ENCODE peak calls at places on chromosomes 4 and X, in four cellular contexts. R is left ventricle myocardium inferior, W is GM13977, T is neural progenitor cell. I is an unnamed sample.

GRCh38 chr4:121666091-121666679 is 30.6 kb downstream of the ANXA5 start:
- DNase-seq in R (peak), W (no peak), T (no peak), I (no peak)

GRCh38 chr4:112156546-112156945 is 11.3 kb downstream of the FAM241A start:
- DNase-seq in R (no peak), W (no peak), T (no peak), I (no peak)

GRCh38 chr4:98006060-98006459 is 137.2 kb downstream of the STPG2 start:
- DNase-seq in R (no peak), W (no peak), T (no peak), I (no peak)

GRCh38 chr4:83285022-83285387 is 407 bp upstream of the COQ2 start:
- DNase-seq in R (no peak), W (peak), T (peak), I (peak)

GRCh38 chr4:168604496-168605373 is 107.9 kb downstream of the PALLD start:
- DNase-seq in R (no peak), W (no peak), T (peak), I (no peak)

GRCh38 chr4:126702747-126703146 is 930.0 kb upstream of the INTU start:
- DNase-seq in R (no peak), W (no peak), T (no peak), I (no peak)

GRCh38 chr4:21507439-21507838 is 441.1 kb downstream of the KCNIP4 start:
- DNase-seq in R (no peak), W (no peak), T (peak), I (no peak)

GRCh38 chr4:86594559-86595425 is 677 bp downstream of the PTPN13 start:
- DNase-seq in R (peak), W (peak), T (peak), I (peak)

GRCh38 chrX:72128881-72129280 is 2.8 kb downstream of the RTL5 start:
- DNase-seq in R (no peak), W (no peak), T (peak), I (no peak)

GRCh38 chrX:136694491-136695087 is 46.6 kb downstream of the CD40LG start:
- DNase-seq in R (no peak), W (peak), T (peak), I (peak)

GRCh38 chr4:154618708-154619315 is 6.4 kb upstream of the FGG start:
- DNase-seq in R (no peak), W (peak), T (peak), I (peak)

GRCh38 chr4:44869222-44869882 is 143.0 kb upstream of the GNPDA2 start:
- DNase-seq in R (no peak), W (no peak), T (peak), I (no peak)

GRCh38 chr4:101597204-101597603 is 193.3 kb upstream of the BANK1 start:
- DNase-seq in R (no peak), W (peak), T (no peak), I (peak)

GRCh38 chr4:159966741-159967140 is 863.9 kb downstream of the RAPGEF2 start:
- DNase-seq in R (no peak), W (no peak), T (no peak), I (no peak)

GRCh38 chr4:121863787-121864186 is 6.5 kb downstream of the BBS7 start:
- DNase-seq in R (no peak), W (no peak), T (peak), I (no peak)

GRCh38 chr4:8589831-8590545 is 2.6 kb upstream of the CPZ start:
- DNase-seq in R (no peak), W (no peak), T (peak), I (no peak)

GRCh38 chrX:108165349-108166111 is 74.0 kb downstream of the ATG4A start:
- DNase-seq in R (no peak), W (no peak), T (peak), I (no peak)
- TF ChIP-seq CTCF in R (peak), W (no peak), T (peak), I (no peak)

GRCh38 chr4:164011791-164012190 is 517.3 kb downstream of the TMA16 start:
- DNase-seq in R (no peak), W (no peak), T (no peak), I (no peak)

GRCh38 chr4:164009435-164009834 is 514.9 kb downstream of the TMA16 start:
- DNase-seq in R (no peak), W (no peak), T (no peak), I (no peak)

DNA sequence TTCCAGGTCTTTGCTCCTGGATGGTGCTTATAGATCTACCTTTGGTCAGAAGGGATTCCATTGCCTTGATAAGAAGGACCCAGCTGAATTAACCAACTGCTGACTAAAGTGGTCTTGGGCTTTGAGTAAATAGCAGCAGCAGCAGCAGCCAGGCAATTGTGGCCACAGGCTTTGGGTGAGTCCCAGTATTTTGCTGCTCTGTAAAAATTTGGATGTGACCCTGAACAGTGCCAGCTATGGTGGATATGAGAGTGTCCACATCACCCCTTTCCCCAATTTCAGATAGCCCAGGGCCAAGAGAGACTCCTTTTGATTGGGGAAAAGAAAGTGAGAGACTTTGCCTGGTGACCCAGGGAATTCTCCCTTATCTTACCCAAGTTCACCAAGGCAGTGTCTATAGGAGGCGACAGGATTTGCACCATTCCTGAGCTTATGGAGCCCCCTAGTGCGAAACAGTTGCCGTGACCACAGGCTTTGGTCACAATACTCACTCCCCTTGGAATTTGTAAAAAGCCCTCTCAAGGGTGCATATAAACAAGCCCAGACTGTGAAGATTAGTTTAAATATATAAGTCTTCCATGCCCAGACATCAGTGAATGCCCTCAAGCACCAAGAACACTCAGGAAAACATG is 518.0 kb downstream of the TMA16 start:
- DNase-seq in R (no peak), W (peak), T (peak), I (peak)
- TF ChIP-seq CTCF in R (no peak), W (peak), T (peak), I (no peak)

GRCh38 chrX:23626651-23627050 is 40.6 kb upstream of the PRDX4 start:
- DNase-seq in R (no peak), W (no peak), T (no peak), I (no peak)
- TF ChIP-seq CTCF in R (no peak), W (no peak), T (peak), I (peak)

GRCh38 chr4:188811116-188811515 is 671.9 kb downstream of the TRIML1 start:
- DNase-seq in R (no peak), W (no peak), T (no peak), I (no peak)
- TF ChIP-seq CTCF in R (no peak), W (no peak), T (no peak), I (no peak)

GRCh38 chr4:36244257-36245084 is at the start of gene ARAP2:
- DNase-seq in R (peak), W (peak), T (peak), I (peak)
- TF ChIP-seq CTCF in R (peak), W (peak), T (peak), I (no peak)

DNA sequence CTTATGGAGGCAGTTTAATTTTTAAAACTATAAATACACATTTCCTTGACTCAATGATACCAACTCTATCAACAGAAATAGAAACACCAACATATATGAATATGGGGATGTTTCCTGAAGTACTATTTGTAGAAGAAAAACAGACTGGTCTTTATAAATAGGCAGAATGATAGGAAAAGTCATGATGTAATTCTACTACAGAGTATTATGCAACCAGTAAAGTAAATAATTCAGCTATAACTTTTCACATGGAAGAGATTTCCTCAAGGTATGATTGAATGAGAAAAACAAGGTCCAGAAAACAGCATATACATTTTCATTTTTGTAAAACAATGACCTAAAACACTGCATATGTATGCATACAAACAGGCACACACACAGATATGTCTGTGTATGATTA is 56.2 kb downstream of the GPRIN3 start:
- DNase-seq in R (no peak), W (no peak), T (no peak), I (no peak)
- TF ChIP-seq CTCF in R (no peak), W (no peak), T (no peak), I (no peak)

GRCh38 chr4:93788712-93789111 is 39.8 kb upstream of the ATOH1 start:
- DNase-seq in R (no peak), W (peak), T (peak), I (peak)
- TF ChIP-seq CTCF in R (peak), W (peak), T (peak), I (peak)

GRCh38 chr4:2393353-2394270 is 24.8 kb downstream of the ZFYVE28 start:
- DNase-seq in R (no peak), W (peak), T (peak), I (peak)
- TF ChIP-seq CTCF in R (no peak), W (no peak), T (no peak), I (no peak)

GRCh38 chrX:8845060-8845459 is 43.9 kb upstream of the FAM9A start:
- DNase-seq in R (no peak), W (no peak), T (no peak), I (no peak)
- TF ChIP-seq CTCF in R (peak), W (no peak), T (no peak), I (no peak)

DNA sequence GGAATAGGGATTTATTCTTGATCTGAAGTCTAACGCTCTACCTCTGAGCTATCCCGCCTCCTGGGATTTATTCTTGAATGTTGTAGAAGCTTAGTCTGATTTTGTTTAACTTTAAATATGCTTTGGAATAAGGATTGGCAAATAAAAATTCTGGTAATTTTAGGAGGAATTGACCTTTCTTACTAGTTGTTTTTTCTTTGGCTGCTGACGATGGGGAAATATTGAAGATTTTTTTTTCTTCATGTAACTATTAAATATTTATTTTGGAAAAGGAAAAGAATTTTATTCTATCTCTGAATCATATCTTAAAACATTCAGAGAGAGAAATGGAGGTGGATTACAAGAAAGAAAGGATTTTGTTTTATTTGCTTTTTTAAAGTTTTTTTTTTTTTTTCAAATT is 122.9 kb downstream of the PDLIM5 start:
- DNase-seq in R (no peak), W (no peak), T (no peak), I (no peak)
- TF ChIP-seq CTCF in R (no peak), W (no peak), T (no peak), I (no peak)